ENCODE peak calls at places on chromosomes 11 and 22, in five cellular contexts. F is NCI-H460; G is MV-4-11; B is stimulated activated CD8-positive, alpha-beta memory T cell treated with anti-CD3 and anti-CD28 coated beads, Interleukin-4, amount 100 ng/mL, for 48 hours; D is M059J. L is an unnamed sample.

GRCh38 chr11:43366597-43367121 is 7.9 kb downstream of the TTC17 start:
- DNase-seq in F (no peak), G (no peak), B (no peak), D (peak), L (no peak)

GRCh38 chr11:83033972-83034672 is 37.6 kb downstream of the RAB30 start:
- DNase-seq in F (no peak), G (no peak), B (no peak), D (peak), L (no peak)

GRCh38 chr11:6457581-6458320 is 16.0 kb downstream of the TRIM3 start:
- DNase-seq in F (no peak), G (no peak), B (no peak), D (no peak), L (no peak)

GRCh38 chr11:111942826-111943225 is 5.7 kb downstream of the DIXDC1 start:
- DNase-seq in F (no peak), G (no peak), B (no peak), D (peak), L (no peak)

GRCh38 chr11:68373189-68373809 is 60.9 kb downstream of the LRP5 start:
- DNase-seq in F (no peak), G (no peak), B (no peak), D (no peak), L (no peak)

GRCh38 chr22:29988719-29989118 is 91.5 kb upstream of the HORMAD2 start:
- DNase-seq in F (no peak), G (peak), B (no peak), D (no peak), L (no peak)

GRCh38 chr11:115716080-115716479 is 211.9 kb upstream of the CADM1 start:
- DNase-seq in F (no peak), G (no peak), B (no peak), D (no peak), L (no peak)

GRCh38 chr11:128574576-128575011 is 12.8 kb downstream of the ETS1 start:
- DNase-seq in F (no peak), G (no peak), B (no peak), D (peak), L (no peak)

GRCh38 chr22:36439481-36440271 is 41.8 kb downstream of the TXN2 start:
- DNase-seq in F (no peak), G (peak), B (peak), D (peak), L (no peak)

GRCh38 chr22:29231971-29232959 is 26.6 kb downstream of the EMID1 start:
- DNase-seq in F (no peak), G (no peak), B (no peak), D (no peak), L (no peak)

GRCh38 chr22:31044262-31044861 is 36.8 kb upstream of the SMTN start:
- DNase-seq in F (no peak), G (no peak), B (no peak), D (peak), L (no peak)

GRCh38 chr11:17266781-17267180 is 9.8 kb upstream of the NUCB2 start:
- DNase-seq in F (no peak), G (no peak), B (no peak), D (no peak), L (no peak)

GRCh38 chr11:128757235-128757711 is 63.4 kb downstream of the FLI1 start:
- DNase-seq in F (no peak), G (peak), B (peak), D (peak), L (peak)

GRCh38 chr11:94803491-94803890 is 35.3 kb downstream of the AMOTL1 start:
- DNase-seq in F (no peak), G (no peak), B (no peak), D (no peak), L (no peak)

GRCh38 chr11:15672822-15673221 is 558.1 kb downstream of the INSC start:
- DNase-seq in F (no peak), G (no peak), B (no peak), D (no peak), L (no peak)

GRCh38 chr11:104000798-104001197 is 35.6 kb upstream of the DDI1 start:
- DNase-seq in F (no peak), G (no peak), B (no peak), D (peak), L (no peak)

GRCh38 chr11:77141034-77141433 is 13.0 kb downstream of the MYO7A start:
- DNase-seq in F (no peak), G (no peak), B (no peak), D (peak), L (no peak)

GRCh38 chr11:18524248-18524647 is 2.5 kb downstream of the TSG101 start:
- DNase-seq in F (no peak), G (no peak), B (no peak), D (no peak), L (no peak)

GRCh38 chr11:77602385-77603105 is 12.8 kb downstream of the AQP11 start:
- DNase-seq in F (peak), G (no peak), B (no peak), D (peak), L (no peak)

GRCh38 chr22:39994046-39994565 is 648 bp upstream of the FAM83F start:
- DNase-seq in F (no peak), G (peak), B (peak), D (no peak), L (no peak)

GRCh38 chr22:47808236-47808845 is 1045.9 kb downstream of the TBC1D22A start:
- DNase-seq in F (no peak), G (no peak), B (no peak), D (no peak), L (peak)

GRCh38 chr11:128522063-128522942 is 65.1 kb downstream of the ETS1 start:
- DNase-seq in F (peak), G (peak), B (peak), D (peak), L (peak)

GRCh38 chr11:18650859-18651557 is 16.9 kb upstream of the SPTY2D1 start:
- DNase-seq in F (peak), G (peak), B (peak), D (peak), L (peak)

GRCh38 chr11:94876645-94877445 is 96.5 kb downstream of the CWC15 start:
- DNase-seq in F (peak), G (peak), B (peak), D (peak), L (peak)

GRCh38 chr22:38298312-38299000 is 18.8 kb downstream of the CSNK1E start:
- DNase-seq in F (peak), G (no peak), B (peak), D (peak), L (peak)

GRCh38 chr22:44943701-44944324 is 66.0 kb downstream of the PHF21B start:
- DNase-seq in F (no peak), G (no peak), B (no peak), D (no peak), L (no peak)

GRCh38 chr11:34284836-34285235 is 73.0 kb downstream of the ABTB2 start:
- DNase-seq in F (no peak), G (no peak), B (no peak), D (no peak), L (no peak)

GRCh38 chr11:18699848-18700261 is 1.3 kb downstream of the TMEM86A start:
- DNase-seq in F (no peak), G (peak), B (no peak), D (no peak), L (no peak)

GRCh38 chr22:41380993-41381328 is 781 bp upstream of the TEF start:
- DNase-seq in F (peak), G (no peak), B (no peak), D (peak), L (no peak)

GRCh38 chr11:79439430-79439892 is 1.4 kb downstream of the TENM4 start:
- DNase-seq in F (no peak), G (no peak), B (no peak), D (peak), L (no peak)

GRCh38 chr11:112856591-112856990 is 104.6 kb upstream of the NCAM1 start:
- DNase-seq in F (no peak), G (no peak), B (no peak), D (no peak), L (no peak)

GRCh38 chr11:110125632-110126031 is 32.4 kb downstream of the ZC3H12C start:
- DNase-seq in F (no peak), G (no peak), B (no peak), D (peak), L (no peak)

GRCh38 chr22:49894321-49895072 is 23.7 kb downstream of the ALG12 start:
- DNase-seq in F (no peak), G (no peak), B (no peak), D (peak), L (no peak)

L was measured in activated CD8-positive, alpha-beta memory T cell treated with anti-CD3 and anti-CD28 coated beads, Interleukin-2, amount 10 ng/mL, durations not matched to agents 7 days and 5 days.